ENCODE peak calls at places on chromosome 14, in four cellular contexts. W is skeletal muscle cell, L is lower lobe of right lung, J is sciatic nerve. Q is an unnamed sample.

GRCh38 chr14:105139831-105140239 is 28.7 kb downstream of the JAG2 start:
- DNase-seq in J (no peak), W (no peak), L (no peak), Q (no peak)

GRCh38 chr14:68651075-68651474 is 141.8 kb downstream of the ZFP36L1 start:
- DNase-seq in L (no peak), J (peak), W (no peak), Q (no peak)

GRCh38 chr14:52906141-52906601 is 44.7 kb downstream of the FERMT2 start:
- DNase-seq in W (peak), L (no peak), J (no peak), Q (no peak)

GRCh38 chr14:70086685-70087379 is 101.9 kb downstream of the SLC8A3 start:
- DNase-seq in W (peak), J (no peak), L (no peak), Q (no peak)

GRCh38 chr14:62126885-62127478 is 364.8 kb downstream of the SNAPC1 start:
- DNase-seq in W (peak), L (no peak), J (no peak), Q (no peak)

GRCh38 chr14:89429206-89430091 is 12.4 kb upstream of the FOXN3 start:
- DNase-seq in W (no peak), J (no peak), L (no peak), Q (no peak)

GRCh38 chr14:103302966-103303365 is 31.1 kb upstream of the EIF5 start:
- DNase-seq in L (no peak), W (no peak), J (no peak), Q (no peak)

GRCh38 chr14:67241416-67242362 is at the start of gene PALS1:
- DNase-seq in J (no peak), L (no peak), W (peak), Q (no peak)

GRCh38 chr14:49546766-49547165 is 39.4 kb downstream of the RPS29 start:
- DNase-seq in L (no peak), J (no peak), W (no peak), Q (no peak)

GRCh38 chr14:91067186-91067585 is 6.7 kb upstream of the RPS6KA5 start:
- DNase-seq in J (no peak), W (no peak), L (no peak), Q (no peak)

GRCh38 chr14:53570411-53571387 is 385.9 kb downstream of the BMP4 start:
- DNase-seq in J (no peak), L (no peak), W (no peak), Q (no peak)

GRCh38 chr14:104600141-104600643 is 4.4 kb downstream of the TMEM179 start:
- DNase-seq in J (no peak), L (peak), W (no peak), Q (no peak)

GRCh38 chr14:21026251-21026987 is 1.6 kb upstream of the NDRG2 start:
- DNase-seq in J (peak), W (no peak), L (no peak), Q (no peak)

GRCh38 chr14:24351517-24351916 is 11.7 kb upstream of the RIPK3 start:
- DNase-seq in W (no peak), L (no peak), J (no peak), Q (no peak)

Q was measured in effector memory CD4-positive, alpha-beta T cell.